ENCODE peak calls at places on chromosomes 3 and 15, in four cellular contexts. One of them, this sample, is unnamed.

GRCh38 chr3:71987828-71988227 is 202.9 kb upstream of the PROK2 start:
- DNase-seq in heart right ventricle: peak
- DNase-seq in testis: no peak
- DNase-seq in fibroblast of the aortic adventitia: no peak
- DNase-seq in this sample: no peak

GRCh38 chr15:80844011-80844732 is 65.0 kb downstream of the CEMIP start:
- DNase-seq in heart right ventricle: no peak
- DNase-seq in testis: no peak
- DNase-seq in fibroblast of the aortic adventitia: peak
- DNase-seq in this sample: no peak

GRCh38 chr3:186821429-186822367 is 15.4 kb upstream of the RFC4 start:
- DNase-seq in heart right ventricle: no peak
- DNase-seq in testis: no peak
- DNase-seq in fibroblast of the aortic adventitia: peak
- DNase-seq in this sample: no peak

GRCh38 chr15:90588427-90588826 is 58.7 kb downstream of the CRTC3 start:
- DNase-seq in heart right ventricle: no peak
- DNase-seq in testis: no peak
- DNase-seq in fibroblast of the aortic adventitia: no peak
- DNase-seq in this sample: no peak

GRCh38 chr3:179015551-179016020 is 56.0 kb downstream of the ZMAT3 start:
- DNase-seq in heart right ventricle: peak
- DNase-seq in testis: peak
- DNase-seq in fibroblast of the aortic adventitia: peak
- DNase-seq in this sample: no peak

GRCh38 chr3:175932586-175932985 is 1073.5 kb downstream of the NAALADL2 start:
- DNase-seq in heart right ventricle: no peak
- DNase-seq in testis: no peak
- DNase-seq in fibroblast of the aortic adventitia: peak
- DNase-seq in this sample: no peak

GRCh38 chr15:90087454-90088154 is 14.7 kb downstream of the IDH2 start:
- DNase-seq in heart right ventricle: no peak
- DNase-seq in testis: peak
- DNase-seq in fibroblast of the aortic adventitia: peak
- DNase-seq in this sample: peak

GRCh38 chr3:43753743-43754142 is 63.0 kb downstream of the ABHD5 start:
- DNase-seq in heart right ventricle: no peak
- DNase-seq in testis: no peak
- DNase-seq in fibroblast of the aortic adventitia: peak
- DNase-seq in this sample: no peak

GRCh38 chr3:102715030-102715697 is 280.3 kb downstream of the ZPLD1 start:
- DNase-seq in heart right ventricle: no peak
- DNase-seq in testis: no peak
- DNase-seq in fibroblast of the aortic adventitia: no peak
- DNase-seq in this sample: no peak

GRCh38 chr3:42749025-42749752 is 23.9 kb downstream of the CCDC13 start:
- DNase-seq in heart right ventricle: no peak
- DNase-seq in testis: no peak
- DNase-seq in fibroblast of the aortic adventitia: no peak
- DNase-seq in this sample: no peak

GRCh38 chr3:120177151-120177550 is 82.9 kb upstream of the GSK3B start:
- DNase-seq in heart right ventricle: peak
- DNase-seq in testis: no peak
- DNase-seq in fibroblast of the aortic adventitia: peak
- DNase-seq in this sample: no peak
- H3K4me3 ChIP-seq in heart right ventricle: no peak
- H3K4me3 ChIP-seq in testis: no peak
- H3K4me3 ChIP-seq in fibroblast of the aortic adventitia: peak
- H3K4me3 ChIP-seq in this sample: no peak

DNA sequence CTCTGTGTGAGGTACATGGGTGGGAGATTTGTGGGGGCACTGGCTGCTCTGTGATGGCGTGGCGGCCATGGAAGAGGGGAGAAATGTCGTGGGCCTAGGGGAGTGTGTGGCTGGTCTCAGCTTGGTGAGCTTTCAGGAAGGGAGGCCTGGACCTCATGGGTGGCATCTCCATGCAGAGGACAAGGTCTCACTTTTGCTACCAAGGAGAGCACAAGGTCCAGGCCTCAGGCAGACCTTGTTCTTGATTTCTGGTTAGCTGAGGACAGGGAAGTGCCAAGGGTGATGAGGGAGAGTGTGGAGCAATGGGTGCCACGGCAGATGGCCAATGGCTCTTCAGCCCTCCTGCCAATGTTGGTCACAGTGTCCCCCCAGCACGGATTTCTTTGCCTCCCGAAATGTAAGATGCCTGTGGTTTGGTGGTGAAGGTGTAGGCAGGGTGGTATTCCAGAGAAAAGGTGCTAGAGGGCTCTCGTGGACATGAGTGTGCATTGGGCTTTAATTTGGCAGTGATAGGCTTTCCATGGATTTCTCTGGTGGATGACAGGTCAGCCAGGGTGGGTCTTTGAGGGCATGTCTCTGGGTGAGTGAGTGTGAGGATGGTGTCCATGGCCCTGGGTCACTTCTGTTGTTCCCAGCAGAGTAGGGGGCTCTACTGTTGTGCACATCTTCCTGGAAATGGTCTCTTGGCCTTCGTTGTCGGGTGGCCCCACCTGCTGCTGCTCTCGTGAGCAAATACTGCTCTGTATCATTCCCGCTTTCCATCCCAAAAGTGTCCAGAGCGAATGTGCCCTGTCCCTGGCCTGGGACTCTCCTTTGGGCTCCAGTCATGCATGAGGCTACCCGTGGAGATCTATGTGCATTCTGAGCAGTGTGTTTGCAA is 108.0 kb downstream of the SNRPN start:
- DNase-seq in heart right ventricle: no peak
- DNase-seq in testis: no peak
- DNase-seq in fibroblast of the aortic adventitia: no peak
- DNase-seq in this sample: peak
- H3K4me3 ChIP-seq in heart right ventricle: no peak
- H3K4me3 ChIP-seq in testis: no peak
- H3K4me3 ChIP-seq in fibroblast of the aortic adventitia: no peak
- H3K4me3 ChIP-seq in this sample: no peak

GRCh38 chr15:73799466-73799865 is 46.3 kb upstream of the INSYN1 start:
- DNase-seq in heart right ventricle: no peak
- DNase-seq in testis: no peak
- DNase-seq in fibroblast of the aortic adventitia: peak
- DNase-seq in this sample: no peak

GRCh38 chr15:73797366-73798158 is 44.4 kb upstream of the INSYN1 start:
- DNase-seq in heart right ventricle: no peak
- DNase-seq in testis: no peak
- DNase-seq in fibroblast of the aortic adventitia: no peak
- DNase-seq in this sample: no peak

GRCh38 chr15:73803806-73804205 is 50.7 kb upstream of the INSYN1 start:
- DNase-seq in heart right ventricle: no peak
- DNase-seq in testis: no peak
- DNase-seq in fibroblast of the aortic adventitia: no peak
- DNase-seq in this sample: no peak

GRCh38 chr15:73802336-73803105 is 49.4 kb upstream of the INSYN1 start:
- DNase-seq in heart right ventricle: peak
- DNase-seq in testis: no peak
- DNase-seq in fibroblast of the aortic adventitia: no peak
- DNase-seq in this sample: no peak

DNA sequence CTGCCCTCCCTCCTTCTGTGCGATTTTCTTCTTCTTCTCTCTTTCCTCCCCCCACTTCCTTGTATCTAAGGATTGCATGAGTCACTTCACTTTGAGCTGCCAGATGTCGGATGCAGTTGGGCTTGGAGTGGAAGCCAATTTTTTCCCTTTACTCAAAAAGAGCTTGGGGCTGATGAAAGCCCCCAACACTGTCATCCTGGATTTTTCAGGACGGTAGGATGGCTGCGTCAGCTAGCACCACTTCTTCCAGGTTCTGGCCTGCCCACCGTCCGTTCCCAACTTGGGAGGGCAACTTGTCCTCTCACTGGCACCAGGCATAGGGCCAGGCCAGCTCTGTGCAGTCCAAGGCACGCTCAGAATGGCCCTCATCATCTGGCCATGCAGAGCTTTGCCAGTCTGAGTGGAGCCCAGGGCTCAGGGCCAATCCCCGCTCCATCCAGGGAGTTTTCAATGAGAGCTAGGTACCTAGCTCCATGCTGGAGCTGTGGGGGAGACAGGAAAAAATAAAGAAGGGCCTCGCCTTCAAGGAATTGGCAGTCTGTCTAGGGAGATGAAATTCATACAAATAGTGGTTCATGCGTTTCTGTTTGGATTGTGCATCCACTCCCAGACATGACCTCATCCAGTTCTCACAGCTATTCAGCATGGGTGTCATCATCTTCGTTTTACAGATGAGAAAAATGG is 47.7 kb upstream of the INSYN1 start:
- DNase-seq in heart right ventricle: peak
- DNase-seq in testis: no peak
- DNase-seq in fibroblast of the aortic adventitia: peak
- DNase-seq in this sample: peak
- H3K4me3 ChIP-seq in heart right ventricle: no peak
- H3K4me3 ChIP-seq in testis: no peak
- H3K4me3 ChIP-seq in fibroblast of the aortic adventitia: peak
- H3K4me3 ChIP-seq in this sample: no peak

GRCh38 chr3:131348911-131349310 is 32.7 kb upstream of the NUDT16 start:
- DNase-seq in heart right ventricle: no peak
- DNase-seq in testis: no peak
- DNase-seq in fibroblast of the aortic adventitia: no peak
- DNase-seq in this sample: no peak

GRCh38 chr3:131349454-131349853 is 32.1 kb upstream of the NUDT16 start:
- DNase-seq in heart right ventricle: no peak
- DNase-seq in testis: no peak
- DNase-seq in fibroblast of the aortic adventitia: no peak
- DNase-seq in this sample: no peak

GRCh38 chr3:131353016-131353877 is 28.3 kb upstream of the NUDT16 start:
- DNase-seq in heart right ventricle: no peak
- DNase-seq in testis: no peak
- DNase-seq in fibroblast of the aortic adventitia: no peak
- DNase-seq in this sample: no peak

GRCh38 chr3:131349946-131350347 is 31.6 kb upstream of the NUDT16 start:
- DNase-seq in heart right ventricle: peak
- DNase-seq in testis: no peak
- DNase-seq in fibroblast of the aortic adventitia: peak
- DNase-seq in this sample: peak

DNA sequence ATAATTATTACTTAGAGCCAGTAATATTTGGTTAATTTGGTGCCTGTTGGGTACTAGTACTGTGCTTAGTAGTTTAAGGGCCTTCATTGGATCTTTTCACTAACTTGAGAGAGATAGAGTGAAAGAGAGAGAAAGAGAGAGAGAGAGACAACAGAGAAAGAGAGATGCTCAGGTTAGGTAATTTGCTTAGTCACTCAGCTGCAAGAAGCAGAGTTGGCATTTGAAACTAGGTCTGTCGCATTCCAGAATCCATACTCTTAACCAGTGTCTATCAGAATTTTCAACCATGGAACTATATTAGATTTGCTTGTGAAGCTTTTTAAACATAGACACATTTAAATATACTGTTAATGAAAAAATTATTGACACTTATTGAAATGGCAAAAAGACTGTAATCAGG is 31.1 kb upstream of the NUDT16 start:
- DNase-seq in heart right ventricle: no peak
- DNase-seq in testis: no peak
- DNase-seq in fibroblast of the aortic adventitia: peak
- DNase-seq in this sample: no peak
- H3K4me3 ChIP-seq in heart right ventricle: no peak
- H3K4me3 ChIP-seq in testis: no peak
- H3K4me3 ChIP-seq in fibroblast of the aortic adventitia: no peak
- H3K4me3 ChIP-seq in this sample: no peak

This sample was measured in ovary.